ENCODE peak calls at places on chromosomes 11 and 22, in five cellular contexts. One of them, this sample, is unnamed.

GRCh38 chr11:62025429-62026105 is 58.1 kb upstream of the FTH1 start:
- DNase-seq in K562: peak
- DNase-seq in H1: no peak
- DNase-seq in WTC11: no peak
- DNase-seq in HepG2: peak
- DNase-seq in this sample: peak

GRCh38 chr11:120832609-120833221 is 191.2 kb upstream of the TBCEL start:
- DNase-seq in HepG2: no peak
- DNase-seq in K562: no peak
- DNase-seq in H1: no peak
- DNase-seq in WTC11: no peak
- DNase-seq in this sample: no peak

GRCh38 chr11:79332017-79332416 is 108.8 kb downstream of the TENM4 start:
- DNase-seq in WTC11: no peak
- DNase-seq in H1: no peak
- DNase-seq in K562: no peak
- DNase-seq in HepG2: no peak
- DNase-seq in this sample: no peak

GRCh38 chr11:62148271-62148980 is 24.6 kb downstream of the INCENP start:
- DNase-seq in HepG2: no peak
- DNase-seq in H1: no peak
- DNase-seq in WTC11: peak
- DNase-seq in K562: no peak
- DNase-seq in this sample: no peak

GRCh38 chr11:48079602-48080001 is 99.2 kb downstream of the PTPRJ start:
- DNase-seq in HepG2: no peak
- DNase-seq in K562: no peak
- DNase-seq in H1: no peak
- DNase-seq in WTC11: no peak
- DNase-seq in this sample: no peak

GRCh38 chr22:17981497-17981896 is 42.9 kb downstream of the MICAL3 start:
- DNase-seq in HepG2: no peak
- DNase-seq in K562: no peak
- DNase-seq in H1: no peak
- DNase-seq in WTC11: no peak
- DNase-seq in this sample: no peak

GRCh38 chr11:77198440-77198849 is 70.4 kb downstream of the MYO7A start:
- DNase-seq in WTC11: peak
- DNase-seq in H1: peak
- DNase-seq in HepG2: peak
- DNase-seq in K562: peak
- DNase-seq in this sample: no peak

GRCh38 chr11:117465236-117465997 is 137.8 kb downstream of the CEP164 start:
- DNase-seq in K562: no peak
- DNase-seq in H1: no peak
- DNase-seq in HepG2: no peak
- DNase-seq in WTC11: no peak
- DNase-seq in this sample: no peak

GRCh38 chr11:34380696-34381095 is 22.9 kb upstream of the ABTB2 start:
- DNase-seq in HepG2: peak
- DNase-seq in H1: no peak
- DNase-seq in K562: no peak
- DNase-seq in WTC11: no peak
- DNase-seq in this sample: no peak

GRCh38 chr11:19025799-19026406 is 34.6 kb downstream of the MRGPRX2 start:
- DNase-seq in H1: no peak
- DNase-seq in K562: no peak
- DNase-seq in WTC11: no peak
- DNase-seq in HepG2: no peak
- DNase-seq in this sample: no peak

GRCh38 chr11:9462806-9463537 is 2.2 kb downstream of the ZNF143 start:
- DNase-seq in WTC11: no peak
- DNase-seq in K562: no peak
- DNase-seq in H1: no peak
- DNase-seq in HepG2: peak
- DNase-seq in this sample: peak

DNA sequence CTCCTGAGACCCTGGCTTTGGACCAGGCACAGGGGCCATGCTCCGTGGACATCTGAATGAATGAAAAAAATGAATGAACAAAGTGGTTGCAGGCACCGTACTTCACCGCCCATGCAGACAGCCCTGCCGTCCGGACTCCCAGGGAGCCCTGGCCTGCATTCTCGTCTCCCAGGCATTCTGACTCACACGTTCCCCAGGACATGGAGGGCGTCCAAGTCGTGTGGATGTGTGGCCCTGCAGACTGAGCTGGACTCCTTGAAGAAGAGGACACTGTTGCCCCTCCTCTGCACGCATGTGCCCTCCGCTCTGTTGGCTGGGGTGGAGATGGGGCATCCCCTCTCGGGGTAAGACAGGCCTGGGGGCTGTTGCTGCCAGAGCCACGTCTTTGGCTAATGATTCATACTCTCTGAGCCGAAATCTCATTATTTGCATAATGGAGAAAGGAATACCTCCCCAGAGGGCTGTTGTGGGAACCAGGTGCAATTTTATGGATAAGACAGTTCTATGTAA is 49.7 kb downstream of the RTL6 start:
- DNase-seq in HepG2: no peak
- DNase-seq in K562: no peak
- DNase-seq in WTC11: no peak
- DNase-seq in H1: no peak
- DNase-seq in this sample: no peak
- TF ChIP-seq ATF2 in HepG2: no peak
- TF ChIP-seq ATF2 in K562: no peak
- TF ChIP-seq ATF2 in WTC11: no peak
- TF ChIP-seq ATF2 in H1: no peak
- TF ChIP-seq ATF2 in this sample: no peak

DNA sequence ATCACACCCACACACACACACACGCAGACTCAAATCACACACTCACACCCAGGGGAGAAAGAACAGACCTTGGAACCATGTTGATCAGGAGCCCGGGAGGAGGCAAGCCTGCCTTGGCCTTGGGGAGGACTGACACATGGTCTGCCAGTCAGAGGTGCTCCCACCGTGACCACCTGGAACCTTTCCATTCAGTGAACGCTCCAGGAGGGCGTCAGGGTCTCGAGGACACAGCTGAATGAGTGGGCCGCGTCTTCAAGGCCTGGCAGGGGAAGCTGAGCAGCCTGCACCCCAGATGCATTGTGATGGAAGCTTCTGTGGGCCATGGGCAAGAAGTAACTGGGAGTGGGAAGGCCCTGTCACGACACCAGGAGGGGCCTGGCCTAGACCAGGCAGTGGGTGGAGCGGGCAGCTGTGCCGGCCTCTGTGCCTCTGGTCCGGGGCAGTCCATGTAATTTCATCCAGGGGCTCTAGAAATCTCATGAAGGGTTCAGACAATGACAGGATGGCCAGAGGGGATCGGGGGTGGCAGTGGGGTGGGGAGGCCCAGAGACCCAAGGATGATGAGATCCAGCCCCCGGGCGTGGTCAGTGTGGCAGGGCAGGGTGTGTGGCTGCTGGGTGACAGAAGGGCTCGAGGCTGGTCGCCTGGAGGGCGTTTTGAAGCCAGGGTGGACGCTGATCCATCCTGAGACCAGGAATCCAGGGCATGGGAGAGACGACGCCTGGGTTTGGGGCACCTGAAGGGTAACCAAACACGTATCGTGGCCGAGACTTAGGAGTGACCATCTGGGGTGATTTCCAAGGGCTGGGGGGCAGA is 53.7 kb downstream of the IGF2 start:
- DNase-seq in K562: no peak
- DNase-seq in H1: no peak
- DNase-seq in WTC11: no peak
- DNase-seq in HepG2: no peak
- DNase-seq in this sample: no peak
- TF ChIP-seq ATF2 in K562: no peak
- TF ChIP-seq ATF2 in H1: no peak
- TF ChIP-seq ATF2 in WTC11: no peak
- TF ChIP-seq ATF2 in HepG2: no peak
- TF ChIP-seq ATF2 in this sample: no peak

DNA sequence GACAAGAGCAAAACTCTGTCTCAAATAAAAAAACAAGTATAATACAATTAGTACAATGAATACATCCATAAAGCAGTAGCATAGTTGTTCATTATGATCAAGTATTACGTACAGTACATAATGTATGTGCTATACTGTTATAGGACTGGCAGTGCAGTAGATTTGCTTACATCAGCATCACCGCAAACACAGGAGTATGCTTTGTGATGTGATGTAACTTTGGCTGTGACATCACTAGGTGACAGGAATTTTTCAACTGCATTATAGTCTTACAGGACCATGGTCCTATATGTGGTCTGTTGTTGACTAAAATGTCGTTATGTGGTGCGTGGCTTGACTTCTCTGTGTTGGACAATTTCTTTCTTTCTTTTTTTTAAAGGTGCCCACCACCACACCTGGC is 16.6 kb downstream of the TBC1D22A start:
- DNase-seq in H1: no peak
- DNase-seq in K562: no peak
- DNase-seq in HepG2: no peak
- DNase-seq in WTC11: no peak
- DNase-seq in this sample: no peak
- TF ChIP-seq ATF2 in H1: no peak
- TF ChIP-seq ATF2 in K562: no peak
- TF ChIP-seq ATF2 in HepG2: no peak
- TF ChIP-seq ATF2 in WTC11: no peak
- TF ChIP-seq ATF2 in this sample: no peak

GRCh38 chr11:3191586-3192324 is 26.6 kb upstream of the OSBPL5 start:
- DNase-seq in H1: no peak
- DNase-seq in HepG2: no peak
- DNase-seq in K562: no peak
- DNase-seq in WTC11: no peak
- DNase-seq in this sample: no peak

GRCh38 chr11:3190600-3190999 is 25.5 kb upstream of the OSBPL5 start:
- DNase-seq in WTC11: no peak
- DNase-seq in K562: no peak
- DNase-seq in H1: no peak
- DNase-seq in HepG2: no peak
- DNase-seq in this sample: no peak

GRCh38 chr11:3194016-3194816 is 24.4 kb downstream of the MRGPRG start:
- DNase-seq in H1: no peak
- DNase-seq in WTC11: no peak
- DNase-seq in K562: no peak
- DNase-seq in HepG2: no peak
- DNase-seq in this sample: no peak

GRCh38 chr11:3193373-3194015 is 25.1 kb downstream of the MRGPRG start:
- DNase-seq in K562: no peak
- DNase-seq in WTC11: no peak
- DNase-seq in HepG2: no peak
- DNase-seq in H1: no peak
- DNase-seq in this sample: no peak

GRCh38 chr11:3192511-3193372 is 25.9 kb downstream of the MRGPRG start:
- DNase-seq in WTC11: no peak
- DNase-seq in H1: no peak
- DNase-seq in HepG2: no peak
- DNase-seq in K562: no peak
- DNase-seq in this sample: no peak
- TF ChIP-seq ATF2 in WTC11: no peak
- TF ChIP-seq ATF2 in H1: no peak
- TF ChIP-seq ATF2 in HepG2: no peak
- TF ChIP-seq ATF2 in K562: no peak
- TF ChIP-seq ATF2 in this sample: no peak

DNA sequence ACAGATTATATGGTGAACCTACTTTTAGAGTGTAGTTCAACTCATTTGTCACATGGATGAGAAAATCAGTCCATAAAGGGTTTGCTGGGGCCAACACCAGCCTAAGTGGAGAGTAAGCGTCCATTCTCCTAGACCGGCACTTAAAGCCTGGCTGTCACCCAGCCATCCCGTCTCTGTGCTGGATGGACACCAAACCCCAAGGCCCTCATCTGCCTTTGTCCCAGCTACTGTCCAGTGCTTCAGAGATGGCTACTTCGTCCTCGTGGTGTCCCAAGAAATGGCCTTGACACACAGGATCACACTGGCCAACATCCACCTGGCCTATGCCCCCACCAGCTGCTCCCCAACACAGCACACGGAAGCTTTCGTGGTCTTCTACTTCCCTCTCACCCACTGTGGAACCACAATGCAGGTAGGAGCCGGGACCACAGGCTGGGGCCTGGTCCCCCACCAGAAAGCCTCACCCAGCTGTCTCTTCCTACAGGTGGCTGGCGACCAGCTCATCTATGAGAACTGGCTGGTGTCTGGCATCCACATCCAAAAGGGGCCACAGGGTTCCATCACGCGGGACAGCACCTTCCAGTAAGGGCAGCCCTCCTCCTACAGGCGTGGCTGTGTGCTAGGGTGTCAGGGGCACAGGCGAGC is 3.5 kb downstream of the ZP1 start:
- DNase-seq in WTC11: no peak
- DNase-seq in H1: no peak
- DNase-seq in HepG2: no peak
- DNase-seq in K562: no peak
- DNase-seq in this sample: no peak
- TF ChIP-seq ATF2 in WTC11: no peak
- TF ChIP-seq ATF2 in H1: no peak
- TF ChIP-seq ATF2 in HepG2: no peak
- TF ChIP-seq ATF2 in K562: no peak
- TF ChIP-seq ATF2 in this sample: no peak

GRCh38 chr22:40651563-40652501 is 15.3 kb upstream of the MRTFA start:
- DNase-seq in H1: peak
- DNase-seq in WTC11: peak
- DNase-seq in HepG2: peak
- DNase-seq in K562: peak
- DNase-seq in this sample: no peak
- TF ChIP-seq ATF2 in H1: no peak
- TF ChIP-seq ATF2 in WTC11: no peak
- TF ChIP-seq ATF2 in HepG2: peak
- TF ChIP-seq ATF2 in K562: no peak
- TF ChIP-seq ATF2 in this sample: no peak

GRCh38 chr11:134947556-134947955 is 535.5 kb upstream of the B3GAT1 start:
- DNase-seq in HepG2: no peak
- DNase-seq in WTC11: no peak
- DNase-seq in H1: no peak
- DNase-seq in K562: no peak
- DNase-seq in this sample: no peak

GRCh38 chr11:134951305-134951700 is 539.3 kb upstream of the B3GAT1 start:
- DNase-seq in WTC11: no peak
- DNase-seq in H1: no peak
- DNase-seq in K562: no peak
- DNase-seq in HepG2: no peak
- DNase-seq in this sample: no peak

GRCh38 chr11:134950692-134951304 is 538.8 kb upstream of the B3GAT1 start:
- DNase-seq in K562: no peak
- DNase-seq in H1: no peak
- DNase-seq in HepG2: no peak
- DNase-seq in WTC11: no peak
- DNase-seq in this sample: no peak

GRCh38 chr11:134949716-134950115 is 537.7 kb upstream of the B3GAT1 start:
- DNase-seq in K562: no peak
- DNase-seq in H1: no peak
- DNase-seq in WTC11: no peak
- DNase-seq in HepG2: no peak
- DNase-seq in this sample: no peak

GRCh38 chr11:134949121-134949591 is 537.1 kb upstream of the B3GAT1 start:
- DNase-seq in H1: no peak
- DNase-seq in WTC11: no peak
- DNase-seq in K562: no peak
- DNase-seq in HepG2: peak
- DNase-seq in this sample: no peak
- TF ChIP-seq ATF2 in H1: no peak
- TF ChIP-seq ATF2 in WTC11: no peak
- TF ChIP-seq ATF2 in K562: no peak
- TF ChIP-seq ATF2 in HepG2: no peak
- TF ChIP-seq ATF2 in this sample: no peak